ENCODE peak calls at places on chromosome X, in seven cellular contexts. L is ascending aorta, F is mammary epithelial cell, J is heart right ventricle, Q is SK-N-SH, S is thyroid gland, P is right lobe of liver. R is an unnamed sample. For H3K4me1, the result is how much of the 10 kb centered on the place peaks cover.

GRCh38 chrX:123454712-123455431 is 270.8 kb downstream of the GRIA3 start:
- DNase-seq in F (no peak), Q (no peak), J (no peak), P (no peak), L (no peak), S (no peak), R (no peak)

GRCh38 chrX:40459576-40460158 is 121.1 kb upstream of the ATP6AP2 start:
- DNase-seq in S (no peak), F (no peak), J (no peak), L (no peak), Q (peak), P (no peak), R (no peak)

GRCh38 chrX:107482046-107482445 is 32.6 kb downstream of the FRMPD3 start:
- DNase-seq in F (no peak), J (no peak), P (no peak), Q (no peak), L (no peak), S (peak), R (no peak)

GRCh38 chrX:18291006-18291545 is 63.4 kb downstream of the SCML2 start:
- DNase-seq in L (no peak), F (no peak), P (no peak), J (no peak), Q (no peak), S (no peak), R (peak)

GRCh38 chrX:119266364-119266995 is 30.4 kb downstream of the PGRMC1 start:
- DNase-seq in Q (peak), P (no peak), S (peak), F (peak), J (peak), L (no peak), R (peak)

GRCh38 chrX:9866633-9867032 is 80.4 kb downstream of the SHROOM2 start:
- DNase-seq in J (no peak), Q (no peak), S (no peak), P (no peak), F (no peak), L (no peak), R (no peak)

GRCh38 chrX:100863326-100863854 is 10.8 kb downstream of the NOX1 start:
- DNase-seq in P (no peak), L (no peak), J (no peak), F (no peak), S (no peak), Q (no peak), R (no peak)

GRCh38 chrX:18873189-18873791 is 110.6 kb downstream of the PHKA2 start:
- DNase-seq in P (no peak), F (peak), L (no peak), S (no peak), J (no peak), Q (peak), R (peak)

GRCh38 chrX:9644335-9644734 is 121.3 kb downstream of the GPR143 start:
- DNase-seq in Q (no peak), P (no peak), L (no peak), F (no peak), S (no peak), J (no peak), R (no peak)

DNA sequence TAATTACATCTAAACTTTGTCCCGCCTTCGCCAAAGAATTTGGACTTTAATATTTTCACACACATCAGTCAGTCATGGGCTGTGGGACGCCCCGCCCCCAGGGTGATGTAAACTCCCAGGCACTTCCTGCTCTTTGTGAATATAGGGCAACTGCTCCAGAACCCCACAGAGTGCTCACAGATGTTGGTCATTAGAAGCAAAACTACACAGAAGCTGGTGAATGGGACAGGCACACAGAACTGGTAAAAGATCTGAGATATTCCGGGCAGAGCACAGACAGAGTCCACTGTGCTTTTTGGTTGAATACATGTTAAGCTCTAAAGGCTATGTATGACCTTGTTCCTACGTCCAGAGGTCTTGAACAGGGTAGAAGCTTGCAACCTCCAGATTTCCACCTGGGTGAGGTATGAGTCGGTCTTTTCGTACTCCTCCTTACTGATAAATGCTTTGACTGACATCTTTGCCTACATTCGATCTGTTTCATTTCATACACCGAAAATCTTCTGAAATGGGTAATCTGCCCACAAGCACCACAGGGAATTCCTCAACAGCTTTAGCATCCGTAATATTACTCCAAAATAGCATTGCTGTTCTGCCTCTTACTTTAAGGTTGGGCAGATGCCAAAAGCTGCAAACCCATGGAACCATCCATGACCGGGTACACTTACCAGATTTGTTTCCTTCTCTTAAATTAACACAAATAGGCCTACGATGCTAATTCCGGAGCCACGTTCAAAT is 144.6 kb downstream of the AMELX start:
- DNase-seq in J (peak), S (no peak), F (no peak), P (peak), L (peak), Q (no peak), R (peak)
- H3K4me1 ChIP-seq in J (under half), S (under half), F (under half), P (under half), L (under half), Q (under half), R (under half)

DNA sequence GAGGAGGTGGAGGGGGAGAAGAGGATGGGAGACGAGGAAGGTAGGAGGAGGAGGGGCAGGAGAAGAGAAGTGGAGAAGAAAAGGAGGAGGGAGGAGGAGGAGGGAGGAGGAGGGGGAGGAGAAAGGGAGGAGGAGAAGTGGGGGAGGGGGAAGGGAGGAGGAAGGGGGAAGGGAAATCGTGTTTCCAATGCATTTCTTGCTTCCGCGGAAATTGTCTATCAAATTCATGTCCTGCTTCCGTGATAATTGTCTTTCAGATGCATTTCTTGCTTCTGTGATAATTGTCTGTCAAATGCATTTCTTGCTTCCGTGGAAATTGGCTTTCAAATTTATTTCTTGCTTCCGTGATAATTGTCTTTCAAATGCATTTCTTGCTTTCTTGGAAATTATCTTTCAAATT is 43.3 kb downstream of the CRLF2 start:
- DNase-seq in F (no peak), P (no peak), S (no peak), Q (no peak), L (no peak), J (no peak), R (no peak)
- H3K4me1 ChIP-seq in F (under half), P (under half), S (under half), Q (under half), L (under half), J (under half), R (under half)

GRCh38 chrX:130106071-130106470 is 4.2 kb downstream of the ELF4 start:
- DNase-seq in L (no peak), J (no peak), S (no peak), Q (peak), F (no peak), P (peak), R (no peak)

GRCh38 chrX:130105226-130105625 is 5.1 kb downstream of the ELF4 start:
- DNase-seq in F (no peak), P (no peak), J (no peak), S (no peak), Q (no peak), L (no peak), R (no peak)

GRCh38 chrX:130100180-130100579 is 10.1 kb downstream of the ELF4 start:
- DNase-seq in F (no peak), L (no peak), J (peak), Q (no peak), S (peak), P (no peak), R (no peak)

GRCh38 chrX:130108647-130109428 is 1.5 kb downstream of the ELF4 start:
- DNase-seq in P (no peak), F (peak), L (no peak), J (no peak), Q (peak), S (peak), R (no peak)

DNA sequence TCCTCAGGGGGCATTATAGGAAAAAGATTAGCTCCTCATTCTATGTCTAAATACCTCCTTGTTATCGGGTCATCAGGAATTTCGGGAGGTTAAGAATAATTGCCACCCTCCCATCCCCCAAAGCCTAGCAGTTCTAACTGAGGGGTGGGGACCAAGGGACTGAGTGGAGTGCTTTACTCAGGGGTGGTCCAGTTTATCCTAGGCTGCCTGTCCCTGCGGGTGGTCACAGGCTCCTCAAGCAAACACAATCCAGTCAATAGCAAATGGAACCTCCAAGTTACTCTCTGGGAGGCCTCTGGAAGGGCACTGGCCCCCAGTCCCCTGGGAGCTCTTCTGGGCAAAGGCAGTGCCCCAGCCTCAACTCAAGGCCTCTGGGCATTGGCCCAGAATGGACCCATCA is 6.7 kb downstream of the ELF4 start:
- DNase-seq in L (no peak), J (no peak), P (no peak), S (no peak), Q (no peak), F (no peak), R (peak)
- H3K4me1 ChIP-seq in L (under half), J (under half), P (under half), S (under half), Q (under half), F (under half), R (under half)

GRCh38 chrX:153763989-153764755 is at the start of gene PLXNB3:
- DNase-seq in Q (peak), P (peak), S (peak), L (peak), F (peak), J (peak), R (peak)

GRCh38 chrX:153764786-153765137 is 713 bp downstream of the PLXNB3 start:
- DNase-seq in L (no peak), P (no peak), J (no peak), F (no peak), Q (peak), S (no peak), R (no peak)

GRCh38 chrX:153761863-153762262 is 2.2 kb upstream of the PLXNB3 start:
- DNase-seq in S (no peak), L (no peak), F (no peak), P (no peak), Q (no peak), J (no peak), R (no peak)

GRCh38 chrX:153762636-153763173 is 1.3 kb upstream of the PLXNB3 start:
- DNase-seq in Q (no peak), S (no peak), P (peak), F (no peak), J (no peak), L (no peak), R (no peak)

GRCh38 chrX:153763298-153763932 is 634 bp upstream of the PLXNB3 start:
- DNase-seq in S (no peak), Q (no peak), J (no peak), P (peak), L (no peak), F (no peak), R (no peak)
- H3K4me1 ChIP-seq in S (under half), Q (under half), J (under half), P (under half), L (under half), F (under half), R (under half)

GRCh38 chrX:70477734-70478075 is 33.1 kb downstream of the DLG3 start:
- DNase-seq in J (no peak), L (no peak), F (no peak), Q (no peak), P (no peak), S (no peak), R (no peak)
- H3K4me1 ChIP-seq in J (under half), L (under half), F (under half), Q (under half), P (under half), S (under half), R (under half)

DNA sequence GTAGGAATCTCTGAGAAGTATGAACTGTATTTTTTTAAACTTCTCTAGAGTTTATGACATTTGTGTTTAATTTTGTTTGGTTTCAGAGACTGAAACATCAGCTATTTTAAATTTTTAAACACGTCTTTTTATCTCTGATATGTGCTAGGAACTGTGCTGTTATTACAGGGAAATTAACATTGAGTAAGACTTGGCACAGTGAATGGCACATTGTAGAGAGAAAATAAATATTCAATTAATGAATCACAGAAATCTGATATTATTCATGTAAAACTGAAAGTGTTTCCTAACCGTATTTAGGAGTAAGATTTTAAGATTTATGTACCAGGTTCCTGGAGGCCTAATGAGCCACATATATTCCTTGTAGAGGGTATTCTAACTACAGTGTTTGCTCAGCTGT is 120.8 kb upstream of the FAM9C start:
- DNase-seq in F (no peak), P (no peak), Q (no peak), L (no peak), J (no peak), S (no peak), R (no peak)
- H3K4me1 ChIP-seq in F (under half), P (under half), Q (under half), L (under half), J (under half), S (under half), R (under half)

DNA sequence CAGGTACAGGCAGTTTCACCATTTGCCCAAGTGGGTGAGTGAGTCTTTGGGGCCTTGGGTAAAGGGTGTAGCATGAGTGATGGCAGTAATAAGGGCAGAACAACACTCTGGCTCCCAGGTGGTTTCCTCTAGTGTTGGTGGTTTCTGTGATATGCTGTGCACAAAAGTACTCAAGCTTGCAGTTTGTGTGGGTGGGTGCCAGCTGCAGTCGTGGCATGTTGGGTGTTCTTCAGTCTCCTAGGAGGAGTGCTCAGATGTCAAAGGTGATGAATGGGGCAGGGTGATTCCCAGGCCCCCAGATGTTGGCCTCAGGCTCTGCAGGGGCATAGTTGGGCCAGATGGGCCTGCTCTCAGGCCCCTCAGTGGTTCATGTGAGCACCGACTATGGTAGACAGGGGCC is 166.1 kb upstream of the KLF8 start:
- DNase-seq in J (no peak), S (no peak), Q (no peak), F (no peak), L (no peak), P (no peak), R (no peak)
- H3K4me1 ChIP-seq in J (under half), S (under half), Q (under half), F (under half), L (under half), P (under half), R (under half)